ENCODE peak calls at places on chromosomes 1 and 21, in six cellular contexts. X is stimulated activated CD4-positive, alpha-beta T cell treated with anti-CD3 and anti-CD28 coated beads, TNF-alpha, amount 100 ng/mL, for 24 hours; V is Peyer's patch; G is caudate nucleus; Z is EL; T is HS-5. L is an unnamed sample.

GRCh38 chr1:63698001-63698838 is 75.6 kb upstream of the ROR1 start:
- DNase-seq in X (no peak), V (no peak), G (no peak), Z (no peak), T (no peak), L (no peak)

GRCh38 chr1:22848374-22848773 is 124.3 kb downstream of the LACTBL1 start:
- DNase-seq in X (no peak), V (no peak), G (no peak), Z (no peak), T (no peak), L (no peak)

GRCh38 chr1:155970531-155971167 is 7.7 kb downstream of the ARHGEF2 start:
- DNase-seq in X (no peak), V (peak; percentile 80), G (peak; percentile 55), Z (peak; percentile 93), T (peak; percentile 57), L (peak; percentile 60)

GRCh38 chr1:14987829-14988603 is 165.5 kb upstream of the TMEM51 start:
- DNase-seq in X (no peak), V (no peak), G (no peak), Z (no peak), T (no peak), L (no peak)

GRCh38 chr1:156652131-156652991 is 10.4 kb downstream of the BCAN start:
- DNase-seq in X (no peak), V (no peak), G (no peak), Z (no peak), T (no peak), L (no peak)

GRCh38 chr1:234777850-234778214 is 167.9 kb upstream of the IRF2BP2 start:
- DNase-seq in X (no peak), V (no peak), G (no peak), Z (no peak), T (no peak), L (no peak)

GRCh38 chr1:61083799-61084385 is 1.5 kb downstream of the NFIA start:
- DNase-seq in X (no peak), V (no peak), G (no peak), Z (no peak), T (no peak), L (no peak)

GRCh38 chr1:92502247-92502646 is 15.5 kb upstream of the GFI1 start:
- DNase-seq in X (no peak), V (no peak), G (no peak), Z (peak; percentile 62), T (no peak), L (no peak)

GRCh38 chr1:215133532-215133931 is 51.0 kb downstream of the KCNK2 start:
- DNase-seq in X (no peak), V (no peak), G (no peak), Z (no peak), T (no peak), L (no peak)

GRCh38 chr1:65104854-65105540 is 43.0 kb upstream of the AK4 start:
- DNase-seq in X (no peak), V (no peak), G (no peak), Z (no peak), T (no peak), L (no peak)

GRCh38 chr1:8090241-8090702 is 64.2 kb upstream of the ERRFI1 start:
- DNase-seq in X (no peak), V (no peak), G (no peak), Z (peak; percentile 91), T (peak; percentile 98), L (no peak)

GRCh38 chr1:114286179-114286578 is 132.5 kb upstream of the SYT6 start:
- DNase-seq in X (no peak), V (no peak), G (no peak), Z (peak; percentile 11), T (no peak), L (no peak)

GRCh38 chr1:113333056-113333455 is 57.3 kb upstream of the MAGI3 start:
- DNase-seq in X (no peak), V (no peak), G (no peak), Z (no peak), T (no peak), L (no peak)

GRCh38 chr1:10107985-10108663 is 75.4 kb downstream of the UBE4B start:
- DNase-seq in X (no peak), V (no peak), G (no peak), Z (peak; percentile 74), T (peak; percentile 34), L (no peak)

GRCh38 chr1:93304716-93305138 is 41.0 kb upstream of the DR1 start:
- DNase-seq in X (no peak), V (peak; percentile 50), G (no peak), Z (peak; percentile 65), T (peak; percentile 37), L (peak; percentile 26)

GRCh38 chr1:240242601-240243144 is 151.0 kb downstream of the FMN2 start:
- DNase-seq in X (no peak), V (no peak), G (no peak), Z (peak; percentile 94), T (peak; percentile 91), L (no peak)

GRCh38 chr21:37073417-37074194 is 552 bp downstream of the TTC3 start:
- DNase-seq in X (peak; percentile 32), V (peak; percentile 70), G (peak; percentile 65), Z (peak; percentile 43), T (no peak), L (peak; percentile 73)

GRCh38 chr1:222798111-222798510 is 16.7 kb upstream of the DISP1 start:
- DNase-seq in X (no peak), V (peak; percentile 38), G (no peak), Z (peak; percentile 43), T (no peak), L (no peak)

GRCh38 chr1:33012165-33012564 is 24.5 kb downstream of the AK2 start:
- DNase-seq in X (no peak), V (no peak), G (no peak), Z (no peak), T (no peak), L (no peak)

GRCh38 chr1:87134625-87135024 is 194.1 kb upstream of the LMO4 start:
- DNase-seq in X (no peak), V (no peak), G (no peak), Z (no peak), T (no peak), L (no peak)

GRCh38 chr1:226939439-226940028 is 560 bp upstream of the COQ8A start:
- DNase-seq in X (peak; percentile 40), V (peak; percentile 76), G (peak; percentile 57), Z (peak; percentile 74), T (no peak), L (peak; percentile 73)

GRCh38 chr21:36587388-36587787 is 107.5 kb upstream of the CLDN14 start:
- DNase-seq in X (no peak), V (no peak), G (no peak), Z (peak; percentile 4), T (no peak), L (no peak)

GRCh38 chr1:35454616-35455015 is 102.6 kb downstream of the KIAA0319L start:
- DNase-seq in X (no peak), V (no peak), G (no peak), Z (peak; percentile 18), T (peak; percentile 57), L (no peak)

GRCh38 chr1:240508950-240509349 is 103.0 kb downstream of the GREM2 start:
- DNase-seq in X (no peak), V (no peak), G (no peak), Z (peak; percentile 30), T (no peak), L (no peak)

GRCh38 chr1:50704126-50704525 is 255.9 kb downstream of the FAF1 start:
- DNase-seq in X (no peak), V (no peak), G (no peak), Z (peak; percentile 43), T (no peak), L (no peak)

GRCh38 chr1:185541861-185542260 is 192.3 kb upstream of the HMCN1 start:
- DNase-seq in X (no peak), V (no peak), G (no peak), Z (peak; percentile 73), T (no peak), L (no peak)

GRCh38 chr1:43221256-43221778 is 48.5 kb upstream of the TMEM125 start:
- DNase-seq in X (no peak), V (peak; percentile 39), G (no peak), Z (no peak), T (no peak), L (no peak)

GRCh38 chr1:19387045-19387467 is 74.9 kb downstream of the SLC66A1 start:
- DNase-seq in X (no peak), V (no peak), G (no peak), Z (no peak), T (no peak), L (no peak)

GRCh38 chr21:37699024-37699770 is 217.1 kb downstream of the KCNJ6 start:
- DNase-seq in X (no peak), V (no peak), G (no peak), Z (no peak), T (no peak), L (no peak)

GRCh38 chr21:34878501-34878900 is 170.6 kb downstream of the RUNX1 start:
- DNase-seq in X (no peak), V (no peak), G (no peak), Z (no peak), T (no peak), L (no peak)

GRCh38 chr1:66335859-66336640 is 197.9 kb upstream of the SGIP1 start:
- DNase-seq in X (peak; percentile 36), V (peak; percentile 91), G (no peak), Z (peak; percentile 51), T (no peak), L (no peak)

GRCh38 chr1:6799499-6799898 is 14.2 kb downstream of the CAMTA1 start:
- DNase-seq in X (no peak), V (no peak), G (no peak), Z (no peak), T (no peak), L (no peak)

GRCh38 chr1:150971583-150972416 is 2.8 kb downstream of the CERS2 start:
- DNase-seq in X (no peak), V (no peak), G (no peak), Z (peak; percentile 43), T (no peak), L (no peak)

GRCh38 chr1:109373051-109373593 is 24.6 kb downstream of the SORT1 start:
- DNase-seq in X (no peak), V (no peak), G (no peak), Z (no peak), T (no peak), L (no peak)

GRCh38 chr21:44643911-44644310 is 2.3 kb upstream of the KRTAP10-11 start:
- DNase-seq in X (no peak), V (peak; percentile 8), G (no peak), Z (no peak), T (no peak), L (no peak)

GRCh38 chr21:42711667-42712066 is 58.2 kb downstream of the PDE9A start:
- DNase-seq in X (no peak), V (no peak), G (no peak), Z (no peak), T (no peak), L (no peak)